ENCODE peak calls at places on chromosomes 11 and 22, in four cellular contexts. N is AG09309, G is T-cell, J is GM12892. V is an unnamed sample.

GRCh38 chr11:110430267-110431211 is 791 bp downstream of the FDX1 start:
- DNase-seq in N (no peak), G (peak), J (no peak), V (no peak)

GRCh38 chr11:33624082-33624481 is 76.5 kb downstream of the C11orf91 start:
- DNase-seq in N (no peak), G (no peak), J (no peak), V (no peak)

GRCh38 chr22:29306830-29307657 is 594 bp downstream of the GAS2L1 start:
- DNase-seq in N (peak), G (peak), J (peak), V (no peak)

GRCh38 chr22:39077513-39077840 is 402 bp downstream of the APOBEC3G start:
- DNase-seq in N (no peak), G (no peak), J (no peak), V (no peak)

GRCh38 chr11:88352139-88352538 is 14.6 kb upstream of the CTSC start:
- DNase-seq in N (peak), G (no peak), J (no peak), V (no peak)

GRCh38 chr11:38543311-38543710 is 1945.3 kb upstream of the RAG2 start:
- DNase-seq in N (peak), G (no peak), J (no peak), V (no peak)

GRCh38 chr11:85076535-85077330 is 550.4 kb downstream of the DLG2 start:
- DNase-seq in N (no peak), G (no peak), J (no peak), V (no peak)

GRCh38 chr11:109946322-109946846 is 146.8 kb upstream of the ZC3H12C start:
- DNase-seq in N (peak), G (peak), J (no peak), V (peak)

GRCh38 chr11:66850588-66851250 is 6.1 kb upstream of the LRFN4 start:
- DNase-seq in N (no peak), G (no peak), J (peak), V (no peak)

GRCh38 chr11:44456544-44457270 is 108.8 kb upstream of the CD82 start:
- DNase-seq in N (no peak), G (no peak), J (no peak), V (no peak)

GRCh38 chr11:78080084-78080817 is 589 bp upstream of the NDUFC2 start:
- DNase-seq in N (no peak), G (no peak), J (no peak), V (no peak)

GRCh38 chr22:22810018-22810427 is 77.6 kb upstream of the IGLL5 start:
- DNase-seq in N (no peak), G (peak), J (no peak), V (peak)

GRCh38 chr11:112163875-112164521 is at the start of gene IL18:
- DNase-seq in N (no peak), G (no peak), J (no peak), V (no peak)

GRCh38 chr11:877565-877964 is 33.0 kb downstream of the CHID1 start:
- DNase-seq in N (no peak), G (no peak), J (no peak), V (no peak)

GRCh38 chr22:49373801-49374226 is 453.9 kb downstream of the BRD1 start:
- DNase-seq in N (no peak), G (no peak), J (no peak), V (no peak)

GRCh38 chr11:134037093-134037908 is 31.6 kb upstream of the JAM3 start:
- DNase-seq in N (no peak), G (peak), J (no peak), V (peak)

GRCh38 chr11:131999084-131999483 is 628.7 kb downstream of the NTM start:
- DNase-seq in N (no peak), G (no peak), J (no peak), V (no peak)

GRCh38 chr22:17476838-17477237 is 86.5 kb upstream of the SLC25A18 start:
- DNase-seq in N (no peak), G (no peak), J (no peak), V (no peak)

GRCh38 chr11:116457336-116458007 is 315.3 kb downstream of the BUD13 start:
- DNase-seq in N (no peak), G (no peak), J (no peak), V (no peak)

GRCh38 chr11:62604460-62605130 is 2.9 kb upstream of the MTA2 start:
- DNase-seq in N (no peak), G (no peak), J (no peak), V (no peak)

GRCh38 chr22:49953027-49953679 is 7.4 kb upstream of the PIM3 start:
- DNase-seq in N (no peak), G (peak), J (no peak), V (no peak)

GRCh38 chr22:30423296-30423958 is 2.1 kb upstream of the MTFP1 start:
- DNase-seq in N (no peak), G (no peak), J (peak), V (no peak)

GRCh38 chr11:77093056-77093891 is 9.4 kb upstream of the OMP start:
- DNase-seq in N (no peak), G (no peak), J (no peak), V (no peak)

GRCh38 chr11:112885744-112886706 is 75.2 kb upstream of the NCAM1 start:
- DNase-seq in N (no peak), G (no peak), J (no peak), V (no peak)

GRCh38 chr22:47161631-47162030 is 399.2 kb downstream of the TBC1D22A start:
- DNase-seq in N (no peak), G (no peak), J (no peak), V (no peak)

GRCh38 chr11:20156876-20157613 is 3.2 kb downstream of the DBX1 start:
- DNase-seq in N (no peak), G (peak), J (no peak), V (peak)

GRCh38 chr11:120608760-120609211 is 97.2 kb downstream of the GRIK4 start:
- DNase-seq in N (peak), G (no peak), J (no peak), V (no peak)

GRCh38 chr11:73331138-73331916 is 23.3 kb downstream of the ARHGEF17 start:
- DNase-seq in N (no peak), G (no peak), J (no peak), V (no peak)

GRCh38 chr11:19558189-19558986 is 154.2 kb upstream of the NAV2 start:
- DNase-seq in N (no peak), G (no peak), J (no peak), V (no peak)

GRCh38 chr11:65571940-65572339 is 398 bp upstream of the FAM89B start:
- DNase-seq in N (no peak), G (no peak), J (no peak), V (no peak)

GRCh38 chr22:47000888-47001287 is 238.4 kb downstream of the TBC1D22A start:
- DNase-seq in N (no peak), G (no peak), J (no peak), V (no peak)

GRCh38 chr22:48874956-48875355 is 952.7 kb downstream of the BRD1 start:
- DNase-seq in N (no peak), G (no peak), J (no peak), V (no peak)

GRCh38 chr11:120643254-120643653 is 131.7 kb downstream of the GRIK4 start:
- DNase-seq in N (no peak), G (no peak), J (no peak), V (no peak)

GRCh38 chr11:20068691-20069090 is 91.6 kb downstream of the DBX1 start:
- DNase-seq in N (no peak), G (no peak), J (no peak), V (no peak)

GRCh38 chr22:17638182-17638431 is 450 bp upstream of the BCL2L13 start:
- DNase-seq in N (no peak), G (no peak), J (peak), V (no peak)

GRCh38 chr22:45061332-45061731 is 51.5 kb upstream of the PHF21B start:
- DNase-seq in N (no peak), G (no peak), J (no peak), V (no peak)

GRCh38 chr11:125431481-125431880 is 64.6 kb downstream of the FEZ1 start:
- DNase-seq in N (no peak), G (no peak), J (no peak), V (no peak)

GRCh38 chr11:11179239-11179638 is 173.8 kb downstream of the CSNK2A3 start:
- DNase-seq in N (peak), G (no peak), J (no peak), V (no peak)

V was measured in CD4-positive, alpha-beta T cell.